ENCODE peak calls at places on chromosome 6, in four cellular contexts. One of them, this sample, is unnamed.

GRCh38 chr6:168226832-168227434 is 92.6 kb downstream of the DACT2 start:
- DNase-seq in HepG2: peak
- DNase-seq in GM12878: no peak
- DNase-seq in K562: no peak
- DNase-seq in this sample: no peak

GRCh38 chr6:133358598-133358997 is 117.4 kb downstream of the EYA4 start:
- DNase-seq in K562: no peak
- DNase-seq in GM12878: no peak
- DNase-seq in HepG2: no peak
- DNase-seq in this sample: no peak

GRCh38 chr6:142300302-142300701 is 1.5 kb upstream of the ADGRG6 start:
- DNase-seq in HepG2: no peak
- DNase-seq in GM12878: no peak
- DNase-seq in K562: no peak
- DNase-seq in this sample: no peak

GRCh38 chr6:84897874-84898635 is 133.7 kb upstream of the TBX18 start:
- DNase-seq in HepG2: no peak
- DNase-seq in K562: no peak
- DNase-seq in GM12878: no peak
- DNase-seq in this sample: no peak

GRCh38 chr6:104606361-104606760 is 253.4 kb downstream of the HACE1 start:
- DNase-seq in HepG2: no peak
- DNase-seq in K562: no peak
- DNase-seq in GM12878: no peak
- DNase-seq in this sample: no peak

GRCh38 chr6:1589208-1589607 is 20.5 kb upstream of the FOXC1 start:
- DNase-seq in HepG2: peak
- DNase-seq in K562: no peak
- DNase-seq in GM12878: no peak
- DNase-seq in this sample: no peak

GRCh38 chr6:10373642-10374359 is 41.1 kb downstream of the TFAP2A start:
- DNase-seq in HepG2: peak
- DNase-seq in K562: no peak
- DNase-seq in GM12878: no peak
- DNase-seq in this sample: no peak

GRCh38 chr6:119834418-119834817 is 484.9 kb upstream of the MAN1A1 start:
- DNase-seq in GM12878: no peak
- DNase-seq in HepG2: no peak
- DNase-seq in K562: no peak
- DNase-seq in this sample: no peak

GRCh38 chr6:139583420-139583819 is 209.0 kb upstream of the CITED2 start:
- DNase-seq in K562: no peak
- DNase-seq in GM12878: no peak
- DNase-seq in HepG2: peak
- DNase-seq in this sample: no peak

GRCh38 chr6:39440039-39440426 is 117.5 kb upstream of the KCNK16 start:
- DNase-seq in GM12878: no peak
- DNase-seq in HepG2: no peak
- DNase-seq in K562: no peak
- DNase-seq in this sample: no peak

GRCh38 chr6:11650297-11650696 is 112.7 kb downstream of the TMEM170B start:
- DNase-seq in K562: no peak
- DNase-seq in GM12878: no peak
- DNase-seq in HepG2: no peak
- DNase-seq in this sample: peak

GRCh38 chr6:32622545-32623401 is 14.4 kb upstream of the HLA-DQA1 start:
- DNase-seq in K562: no peak
- DNase-seq in HepG2: peak
- DNase-seq in GM12878: peak
- DNase-seq in this sample: no peak
- TF ChIP-seq ETV6 in K562: no peak
- TF ChIP-seq ETV6 in HepG2: no peak
- TF ChIP-seq ETV6 in GM12878: peak
- TF ChIP-seq ETV6 in this sample: no peak

DNA sequence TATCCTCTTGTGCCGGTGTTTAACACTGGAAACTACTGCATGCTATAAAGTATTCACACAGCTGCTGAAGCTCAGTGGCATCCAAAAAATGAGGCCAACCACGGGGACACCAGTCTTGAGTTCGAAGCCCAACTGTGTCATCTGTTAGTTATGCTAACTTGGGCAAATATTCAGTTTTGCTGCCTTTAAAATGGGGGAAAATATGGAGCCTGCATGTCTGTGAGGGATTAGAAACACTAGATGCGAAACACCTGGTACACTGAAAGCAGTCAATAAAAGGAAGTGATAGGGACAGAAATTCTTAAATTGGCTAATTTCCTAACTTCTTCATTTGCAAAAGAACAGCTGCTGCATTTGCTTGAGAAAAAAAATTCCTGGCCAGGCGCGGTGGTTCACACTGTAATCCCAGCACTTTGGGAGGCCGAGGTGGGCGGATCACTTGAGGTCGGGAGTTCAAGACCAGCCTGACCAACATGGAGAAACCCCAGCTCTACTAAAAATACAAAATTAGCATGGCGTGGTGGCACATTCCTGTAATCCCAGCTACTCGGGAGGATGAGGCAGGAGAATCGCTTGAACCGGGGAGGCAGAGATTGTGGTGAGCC is 36.5 kb upstream of the MLIP start:
- DNase-seq in HepG2: no peak
- DNase-seq in GM12878: no peak
- DNase-seq in K562: no peak
- DNase-seq in this sample: peak
- TF ChIP-seq ETV6 in HepG2: no peak
- TF ChIP-seq ETV6 in GM12878: no peak
- TF ChIP-seq ETV6 in K562: no peak
- TF ChIP-seq ETV6 in this sample: no peak

GRCh38 chr6:170480045-170480714 is 72.9 kb downstream of the PSMB1 start:
- DNase-seq in HepG2: no peak
- DNase-seq in GM12878: no peak
- DNase-seq in K562: no peak
- DNase-seq in this sample: peak
- TF ChIP-seq ETV6 in HepG2: no peak
- TF ChIP-seq ETV6 in GM12878: no peak
- TF ChIP-seq ETV6 in K562: no peak
- TF ChIP-seq ETV6 in this sample: no peak

DNA sequence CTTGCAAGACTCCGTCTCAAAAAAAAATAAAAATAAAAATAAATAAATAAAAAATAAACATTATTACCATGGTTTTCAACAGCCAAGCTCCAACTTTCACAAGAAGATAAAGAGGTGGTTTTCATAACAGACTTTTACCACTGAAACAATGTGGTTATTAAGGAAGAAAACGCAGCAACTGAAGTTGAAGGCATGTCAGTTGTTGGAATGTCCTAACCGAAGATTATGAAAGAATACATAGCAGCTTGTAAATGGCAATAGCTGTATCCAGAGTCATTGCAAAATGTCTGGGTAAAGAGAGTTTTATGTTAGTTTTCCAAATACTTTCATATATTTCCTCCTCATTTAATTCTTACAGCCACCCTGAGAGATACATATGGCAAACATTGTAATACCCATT is 161.6 kb upstream of the MARCKS start:
- DNase-seq in HepG2: peak
- DNase-seq in K562: no peak
- DNase-seq in GM12878: no peak
- DNase-seq in this sample: no peak
- TF ChIP-seq ETV6 in HepG2: no peak
- TF ChIP-seq ETV6 in K562: no peak
- TF ChIP-seq ETV6 in GM12878: no peak
- TF ChIP-seq ETV6 in this sample: no peak

GRCh38 chr6:67683960-67684359 is 951.1 kb upstream of the ADGRB3 start:
- DNase-seq in K562: no peak
- DNase-seq in GM12878: no peak
- DNase-seq in HepG2: no peak
- DNase-seq in this sample: no peak
- TF ChIP-seq ETV6 in K562: no peak
- TF ChIP-seq ETV6 in GM12878: no peak
- TF ChIP-seq ETV6 in HepG2: no peak
- TF ChIP-seq ETV6 in this sample: no peak